ENCODE peak calls at places on chromosomes 3 and 15, in five cellular contexts. One of them, this sample, is unnamed.

GRCh38 chr3:47266709-47267489 is 15.7 kb downstream of the KIF9 start:
- DNase-seq in mammary epithelial cell: peak; percentile 93
- DNase-seq in GM23248: peak; percentile 86
- DNase-seq in HCT116: peak; percentile 57
- DNase-seq in A673: peak; percentile 80
- DNase-seq in this sample: peak; percentile 97

GRCh38 chr15:75217012-75217411 is 15.3 kb downstream of the C15orf39 start:
- DNase-seq in GM23248: no peak
- DNase-seq in HCT116: no peak
- DNase-seq in A673: no peak
- DNase-seq in mammary epithelial cell: no peak
- DNase-seq in this sample: no peak

GRCh38 chr3:72163809-72164634 is 379.1 kb upstream of the PROK2 start:
- DNase-seq in HCT116: no peak
- DNase-seq in A673: no peak
- DNase-seq in mammary epithelial cell: no peak
- DNase-seq in GM23248: no peak
- DNase-seq in this sample: no peak

GRCh38 chr3:192514081-192514753 is 213.1 kb downstream of the FGF12 start:
- DNase-seq in A673: peak; percentile 62
- DNase-seq in HCT116: no peak
- DNase-seq in mammary epithelial cell: peak; percentile 3
- DNase-seq in GM23248: peak; percentile 8
- DNase-seq in this sample: peak; percentile 38

GRCh38 chr3:8885806-8886205 is 77.5 kb downstream of the RAD18 start:
- DNase-seq in HCT116: no peak
- DNase-seq in mammary epithelial cell: no peak
- DNase-seq in GM23248: peak; percentile 46
- DNase-seq in A673: no peak
- DNase-seq in this sample: peak; percentile 61

GRCh38 chr3:126340943-126341754 is 16.1 kb downstream of the KLF15 start:
- DNase-seq in A673: no peak
- DNase-seq in mammary epithelial cell: no peak
- DNase-seq in HCT116: no peak
- DNase-seq in GM23248: no peak
- DNase-seq in this sample: no peak

GRCh38 chr3:118813472-118813871 is 221.2 kb downstream of the IGSF11 start:
- DNase-seq in HCT116: no peak
- DNase-seq in GM23248: no peak
- DNase-seq in mammary epithelial cell: no peak
- DNase-seq in A673: no peak
- DNase-seq in this sample: no peak

GRCh38 chr15:85750319-85750806 is 44.4 kb downstream of the KLHL25 start:
- DNase-seq in HCT116: no peak
- DNase-seq in GM23248: peak; percentile 65
- DNase-seq in A673: no peak
- DNase-seq in mammary epithelial cell: no peak
- DNase-seq in this sample: peak; percentile 75

GRCh38 chr3:132787616-132788015 is 65.4 kb upstream of the NPHP3 start:
- DNase-seq in HCT116: no peak
- DNase-seq in mammary epithelial cell: no peak
- DNase-seq in GM23248: peak; percentile 33
- DNase-seq in A673: peak; percentile 57
- DNase-seq in this sample: peak; percentile 20

GRCh38 chr15:29887719-29888118 is 65.5 kb upstream of the TJP1 start:
- DNase-seq in GM23248: peak; percentile 16
- DNase-seq in A673: no peak
- DNase-seq in HCT116: no peak
- DNase-seq in mammary epithelial cell: no peak
- DNase-seq in this sample: peak; percentile 90

GRCh38 chr15:81889480-81889871 is 156.3 kb downstream of the MEX3B start:
- DNase-seq in HCT116: no peak
- DNase-seq in GM23248: no peak
- DNase-seq in A673: no peak
- DNase-seq in mammary epithelial cell: no peak
- DNase-seq in this sample: peak; percentile 58

GRCh38 chr15:60095711-60096110 is 91.6 kb downstream of the FOXB1 start:
- DNase-seq in A673: no peak
- DNase-seq in mammary epithelial cell: no peak
- DNase-seq in GM23248: peak; percentile 55
- DNase-seq in HCT116: no peak
- DNase-seq in this sample: peak; percentile 66

GRCh38 chr3:194537732-194538247 is 51.0 kb upstream of the ATP13A3 start:
- DNase-seq in GM23248: peak; percentile 53
- DNase-seq in mammary epithelial cell: peak; percentile 24
- DNase-seq in A673: peak; percentile 81
- DNase-seq in HCT116: no peak
- DNase-seq in this sample: peak; percentile 55

GRCh38 chr3:50364573-50365079 is 5.3 kb upstream of the TMEM115 start:
- DNase-seq in HCT116: no peak
- DNase-seq in mammary epithelial cell: no peak
- DNase-seq in GM23248: peak; percentile 53
- DNase-seq in A673: no peak
- DNase-seq in this sample: no peak

DNA sequence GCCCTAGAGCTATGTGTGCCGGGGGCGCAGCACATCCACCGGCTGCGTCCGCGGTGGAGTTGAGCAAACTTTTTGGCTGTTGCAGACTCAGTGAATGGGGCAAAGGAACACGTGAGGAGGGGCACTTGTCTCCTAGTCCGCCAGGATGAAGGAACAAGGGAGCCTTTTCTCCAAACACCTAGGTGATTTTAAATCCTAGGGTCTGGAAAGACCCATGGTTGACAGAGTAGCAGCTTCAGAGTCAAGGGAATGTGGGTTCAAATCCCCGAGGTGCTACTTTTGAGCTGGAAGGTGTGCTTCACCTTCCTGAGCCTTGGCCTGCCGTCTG is 648 bp downstream of the ACAN start:
- DNase-seq in mammary epithelial cell: no peak
- DNase-seq in A673: no peak
- DNase-seq in GM23248: no peak
- DNase-seq in HCT116: no peak
- DNase-seq in this sample: no peak
- TF ChIP-seq EZH2 in mammary epithelial cell: peak; percentile 83
- TF ChIP-seq EZH2 in A673: peak; percentile 96
- TF ChIP-seq EZH2 in GM23248: no peak
- TF ChIP-seq EZH2 in HCT116: no peak
- TF ChIP-seq EZH2 in this sample: no peak

GRCh38 chr3:179493260-179493659 is 42.0 kb upstream of the GNB4 start:
- DNase-seq in HCT116: no peak
- DNase-seq in GM23248: no peak
- DNase-seq in mammary epithelial cell: no peak
- DNase-seq in A673: no peak
- DNase-seq in this sample: no peak
- H3K9me3 ChIP-seq in HCT116: peaks cover 3% of the 10 kb centered on the region
- H3K9me3 ChIP-seq in GM23248: peaks cover 9% of the 10 kb centered on the region
- H3K9me3 ChIP-seq in mammary epithelial cell: peaks cover 2% of the 10 kb centered on the region
- H3K9me3 ChIP-seq in A673: peaks cover 32% of the 10 kb centered on the region
- H3K9me3 ChIP-seq in this sample: no peaks in the 10 kb centered on the region

GRCh38 chr15:34364041-34364440 is 3.0 kb downstream of the LPCAT4 start:
- DNase-seq in A673: no peak
- DNase-seq in HCT116: no peak
- DNase-seq in GM23248: no peak
- DNase-seq in mammary epithelial cell: no peak
- DNase-seq in this sample: no peak

GRCh38 chr15:34361278-34361677 is 5.7 kb downstream of the LPCAT4 start:
- DNase-seq in HCT116: no peak
- DNase-seq in A673: no peak
- DNase-seq in mammary epithelial cell: no peak
- DNase-seq in GM23248: no peak
- DNase-seq in this sample: no peak

GRCh38 chr15:34359416-34359815 is 7.6 kb downstream of the LPCAT4 start:
- DNase-seq in mammary epithelial cell: peak; percentile 12
- DNase-seq in HCT116: no peak
- DNase-seq in A673: no peak
- DNase-seq in GM23248: peak; percentile 27
- DNase-seq in this sample: no peak

GRCh38 chr15:34360298-34360697 is 6.7 kb downstream of the LPCAT4 start:
- DNase-seq in mammary epithelial cell: peak; percentile 63
- DNase-seq in A673: no peak
- DNase-seq in GM23248: no peak
- DNase-seq in HCT116: peak; percentile 56
- DNase-seq in this sample: no peak

GRCh38 chr15:34362047-34362773 is 4.8 kb downstream of the LPCAT4 start:
- DNase-seq in HCT116: no peak
- DNase-seq in GM23248: no peak
- DNase-seq in mammary epithelial cell: peak; percentile 12
- DNase-seq in A673: no peak
- DNase-seq in this sample: no peak
- TF ChIP-seq EZH2 in HCT116: no peak
- TF ChIP-seq EZH2 in GM23248: no peak
- TF ChIP-seq EZH2 in mammary epithelial cell: no peak
- TF ChIP-seq EZH2 in A673: no peak
- TF ChIP-seq EZH2 in this sample: no peak

GRCh38 chr15:25170113-25170731 is 215.4 kb downstream of the SNRPN start:
- DNase-seq in HCT116: no peak
- DNase-seq in GM23248: no peak
- DNase-seq in mammary epithelial cell: no peak
- DNase-seq in A673: no peak
- DNase-seq in this sample: no peak
- H3K9me3 ChIP-seq in HCT116: peaks cover 13% of the 10 kb centered on the region
- H3K9me3 ChIP-seq in GM23248: no peaks in the 10 kb centered on the region
- H3K9me3 ChIP-seq in mammary epithelial cell: peaks cover 41% of the 10 kb centered on the region
- H3K9me3 ChIP-seq in A673: peaks cover 19% of the 10 kb centered on the region
- H3K9me3 ChIP-seq in this sample: no peaks in the 10 kb centered on the region

GRCh38 chr3:124860599-124860998 is 26.6 kb downstream of the ITGB5 start:
- DNase-seq in GM23248: peak; percentile 97
- DNase-seq in mammary epithelial cell: peak; percentile 84
- DNase-seq in A673: no peak
- DNase-seq in HCT116: peak; percentile 80
- DNase-seq in this sample: peak; percentile 89

GRCh38 chr3:124859025-124859424 is 28.1 kb downstream of the ITGB5 start:
- DNase-seq in A673: no peak
- DNase-seq in mammary epithelial cell: no peak
- DNase-seq in HCT116: no peak
- DNase-seq in GM23248: peak; percentile 94
- DNase-seq in this sample: peak; percentile 92

GRCh38 chr3:124858275-124858674 is 28.9 kb downstream of the ITGB5 start:
- DNase-seq in A673: peak; percentile 60
- DNase-seq in mammary epithelial cell: no peak
- DNase-seq in GM23248: peak; percentile 82
- DNase-seq in HCT116: no peak
- DNase-seq in this sample: peak; percentile 58

GRCh38 chr3:124861041-124861440 is 26.1 kb downstream of the ITGB5 start:
- DNase-seq in mammary epithelial cell: no peak
- DNase-seq in GM23248: peak; percentile 47
- DNase-seq in HCT116: no peak
- DNase-seq in A673: no peak
- DNase-seq in this sample: no peak

DNA sequence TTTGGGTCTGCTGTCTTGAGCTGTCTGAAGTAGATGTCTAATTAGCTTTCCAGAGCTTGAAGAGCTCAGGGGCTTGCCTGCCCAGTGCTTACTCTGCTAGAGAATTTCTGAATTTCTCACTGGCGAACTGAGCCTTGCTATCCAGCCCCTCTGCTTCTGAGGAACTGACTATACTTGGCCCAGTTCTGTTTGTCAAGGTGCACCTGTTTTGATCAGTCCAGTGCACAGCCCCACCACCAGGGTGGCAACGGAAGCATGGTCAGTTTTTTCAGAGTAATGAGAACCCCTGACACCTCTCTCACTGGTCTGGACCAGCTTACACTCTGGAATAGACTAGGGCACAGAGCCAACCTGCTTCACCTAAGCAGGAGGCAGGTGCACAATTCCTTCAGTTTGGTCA is 25.2 kb downstream of the ITGB5 start:
- DNase-seq in HCT116: no peak
- DNase-seq in GM23248: no peak
- DNase-seq in mammary epithelial cell: no peak
- DNase-seq in A673: no peak
- DNase-seq in this sample: no peak
- TF ChIP-seq EZH2 in HCT116: no peak
- TF ChIP-seq EZH2 in GM23248: no peak
- TF ChIP-seq EZH2 in mammary epithelial cell: no peak
- TF ChIP-seq EZH2 in A673: no peak
- TF ChIP-seq EZH2 in this sample: no peak

GRCh38 chr3:90261481-90262433 is 1154.3 kb downstream of the EPHA3 start:
- DNase-seq in HCT116: no peak
- DNase-seq in GM23248: no peak
- DNase-seq in A673: no peak
- DNase-seq in mammary epithelial cell: no peak
- DNase-seq in this sample: no peak
- H3K9me3 ChIP-seq in HCT116: no peaks in the 10 kb centered on the region
- H3K9me3 ChIP-seq in GM23248: no peaks in the 10 kb centered on the region
- H3K9me3 ChIP-seq in A673: no peaks in the 10 kb centered on the region
- H3K9me3 ChIP-seq in mammary epithelial cell: peaks cover 3% of the 10 kb centered on the region
- H3K9me3 ChIP-seq in this sample: no peaks in the 10 kb centered on the region

DNA sequence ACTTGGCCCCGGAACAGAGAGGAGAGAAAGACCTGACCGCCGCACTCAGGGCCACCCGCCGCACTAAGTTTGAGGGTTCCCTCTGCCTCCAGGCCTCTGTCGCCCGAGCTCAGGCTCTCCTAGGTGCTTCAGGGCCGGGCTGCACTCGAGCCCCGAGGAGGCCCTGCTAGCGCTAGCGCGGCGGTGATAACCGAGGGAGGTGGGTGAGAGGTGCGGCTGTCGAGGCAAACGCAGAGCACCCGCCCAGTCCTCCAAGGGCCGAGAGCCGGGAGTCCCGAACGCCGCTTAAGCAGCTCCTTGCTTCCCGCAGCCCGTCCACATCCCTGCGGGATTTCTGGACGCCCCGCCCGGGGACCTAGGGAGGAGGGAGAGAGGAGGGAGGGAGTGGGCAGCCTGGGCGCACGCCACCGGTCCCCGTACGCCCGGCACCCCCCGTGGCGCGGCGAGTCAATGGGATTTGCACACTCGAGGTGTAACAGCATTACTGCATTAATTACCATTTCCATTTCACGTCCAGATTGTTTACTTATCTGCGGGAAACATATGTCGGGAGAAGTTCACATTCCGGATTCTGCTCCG is 6.8 kb downstream of the SOX14 start:
- DNase-seq in HCT116: no peak
- DNase-seq in GM23248: peak; percentile 27
- DNase-seq in A673: no peak
- DNase-seq in mammary epithelial cell: no peak
- DNase-seq in this sample: no peak
- TF ChIP-seq EZH2 in HCT116: no peak
- TF ChIP-seq EZH2 in GM23248: no peak
- TF ChIP-seq EZH2 in A673: peak; percentile 86
- TF ChIP-seq EZH2 in mammary epithelial cell: no peak
- TF ChIP-seq EZH2 in this sample: peak; percentile 85